ENCODE peak calls at places on chromosomes 12 and 14, in four cellular contexts. K, I, Q and F are unnamed samples.

GRCh38 chr12:122669397-122670070 is 33.6 kb downstream of the HCAR2 start:
- DNase-seq in Q (no peak), I (no peak), K (no peak), F (no peak)

GRCh38 chr14:57875296-57875695 is 9.4 kb upstream of the SLC35F4 start:
- DNase-seq in I (no peak), Q (no peak), K (no peak), F (no peak)

GRCh38 chr12:26919216-26919555 is 18.6 kb downstream of the INTS13 start:
- DNase-seq in K (no peak), I (no peak), Q (no peak), F (no peak)

GRCh38 chr14:20970983-20971704 is 15.9 kb downstream of the RNASE2 start:
- DNase-seq in I (peak), K (peak), Q (peak), F (peak)

GRCh38 chr12:122687091-122687490 is 16.1 kb downstream of the HCAR2 start:
- DNase-seq in I (no peak), Q (no peak), K (no peak), F (no peak)

GRCh38 chr14:71314717-71315116 is 407.5 kb downstream of the PCNX1 start:
- DNase-seq in K (no peak), I (no peak), Q (no peak), F (no peak)

GRCh38 chr14:50531595-50532501 is 521 bp downstream of the MAP4K5 start:
- DNase-seq in Q (peak), I (no peak), K (peak), F (no peak)

GRCh38 chr12:69966409-69966808 is 141.4 kb downstream of the MYRFL start:
- DNase-seq in I (no peak), K (no peak), Q (no peak), F (peak)

GRCh38 chr12:4308334-4308960 is 12.6 kb upstream of the TIGAR start:
- DNase-seq in K (no peak), Q (no peak), I (no peak), F (no peak)

GRCh38 chr12:110100315-110100970 is 23.7 kb upstream of the IFT81 start:
- DNase-seq in I (peak), Q (peak), K (peak), F (peak)

GRCh38 chr12:39887824-39888223 is 218.1 kb downstream of the SLC2A13 start:
- DNase-seq in I (no peak), Q (no peak), K (no peak), F (no peak)

GRCh38 chr14:23153891-23154796 is 29.3 kb downstream of the SLC7A8 start:
- DNase-seq in I (no peak), Q (peak), K (peak), F (no peak)

GRCh38 chr14:82445810-82446575 is 912.3 kb upstream of the SEL1L start:
- DNase-seq in K (no peak), Q (no peak), I (no peak), F (no peak)

GRCh38 chr14:59704054-59704453 is 127.4 kb upstream of the CCDC175 start:
- DNase-seq in I (no peak), Q (no peak), K (no peak), F (no peak)

GRCh38 chr14:35420036-35420811 is 15.7 kb upstream of the NFKBIA start:
- DNase-seq in I (no peak), K (no peak), Q (no peak), F (no peak)

GRCh38 chr14:68911594-68912227 is 67.4 kb downstream of the ACTN1 start:
- DNase-seq in K (peak), Q (peak), I (no peak), F (peak)

GRCh38 chr14:64938972-64939816 is 3.4 kb downstream of the GPX2 start:
- DNase-seq in K (no peak), Q (no peak), I (no peak), F (no peak)

GRCh38 chr12:30002677-30003076 is 218.9 kb upstream of the TMTC1 start:
- DNase-seq in K (no peak), Q (no peak), I (no peak), F (no peak)

GRCh38 chr12:29992366-29992765 is 208.6 kb upstream of the TMTC1 start:
- DNase-seq in Q (no peak), I (no peak), K (no peak), F (no peak)

GRCh38 chr12:29991924-29992323 is 208.2 kb upstream of the TMTC1 start:
- DNase-seq in I (no peak), K (no peak), Q (no peak), F (no peak)

GRCh38 chr12:30000401-30000800 is 216.7 kb upstream of the TMTC1 start:
- DNase-seq in Q (no peak), I (no peak), K (no peak), F (no peak)

GRCh38 chr12:29996993-29997392 is 213.3 kb upstream of the TMTC1 start:
- DNase-seq in K (no peak), I (no peak), Q (no peak), F (no peak)
- TF ChIP-seq CREM in K (no peak), I (no peak), Q (no peak), F (no peak)

DNA sequence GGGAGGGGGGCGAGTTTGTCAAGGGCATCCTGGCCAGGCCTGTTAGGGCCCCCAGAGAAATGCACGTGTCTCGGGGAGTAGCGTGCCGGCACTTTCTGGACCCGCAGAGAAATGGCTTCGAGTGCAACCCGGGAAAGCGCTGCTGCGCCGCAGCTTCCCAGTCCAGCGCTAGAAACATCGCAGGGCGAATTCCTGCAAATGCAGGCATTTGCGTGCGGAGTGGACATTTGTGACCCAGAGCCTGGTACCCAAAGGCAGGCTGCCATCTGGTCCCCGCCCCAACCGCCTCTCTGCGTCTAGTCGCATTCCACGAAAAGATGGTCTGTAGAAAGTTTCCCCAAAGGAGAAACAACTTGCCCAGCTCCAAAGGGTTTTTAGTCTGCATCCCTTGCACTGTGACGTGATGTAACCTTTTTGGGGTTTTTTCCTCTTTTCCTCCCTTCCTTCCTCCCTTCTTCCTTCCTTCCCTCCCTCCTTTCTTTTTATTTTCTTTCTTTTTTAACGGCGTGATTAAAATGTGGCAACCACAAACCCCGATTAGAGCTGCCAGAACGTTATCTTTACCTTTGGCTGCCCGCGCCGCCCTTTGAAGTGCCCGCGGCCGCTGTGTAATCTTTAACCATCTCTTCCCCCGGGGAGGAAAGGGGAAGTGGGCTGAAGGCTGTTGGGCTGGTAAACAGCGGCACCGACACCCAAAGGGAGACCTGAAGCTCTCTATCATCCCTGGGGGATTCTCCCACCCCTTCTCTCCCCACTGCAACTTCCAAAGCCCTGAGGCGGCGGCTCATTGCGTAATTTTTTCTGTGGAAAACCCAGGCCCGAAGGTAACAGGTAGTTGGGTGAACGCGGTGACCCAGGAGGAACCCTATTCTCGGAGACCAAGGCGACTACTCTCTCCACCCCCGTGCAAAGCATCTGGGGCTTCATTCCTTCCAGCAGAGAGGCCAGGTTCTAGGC is 1.1 kb downstream of the LGR5 start:
- DNase-seq in Q (peak), I (no peak), K (no peak), F (peak)
- TF ChIP-seq CREM in Q (no peak), I (no peak), K (no peak), F (peak)

GRCh38 chr14:79166171-79166570 is 996.0 kb downstream of the NRXN3 start:
- DNase-seq in Q (no peak), K (no peak), I (no peak), F (no peak)

GRCh38 chr14:79165460-79166080 is 995.4 kb downstream of the NRXN3 start:
- DNase-seq in K (no peak), Q (no peak), I (no peak), F (no peak)

GRCh38 chr14:79162833-79163232 is 992.7 kb downstream of the NRXN3 start:
- DNase-seq in I (no peak), K (no peak), Q (no peak), F (no peak)

GRCh38 chr14:79157369-79157768 is 987.2 kb downstream of the NRXN3 start:
- DNase-seq in I (no peak), K (no peak), Q (no peak), F (no peak)

GRCh38 chr14:79161576-79161975 is 991.4 kb downstream of the NRXN3 start:
- DNase-seq in I (no peak), Q (peak), K (no peak), F (no peak)
- TF ChIP-seq CREM in I (no peak), Q (no peak), K (no peak), F (no peak)

DNA sequence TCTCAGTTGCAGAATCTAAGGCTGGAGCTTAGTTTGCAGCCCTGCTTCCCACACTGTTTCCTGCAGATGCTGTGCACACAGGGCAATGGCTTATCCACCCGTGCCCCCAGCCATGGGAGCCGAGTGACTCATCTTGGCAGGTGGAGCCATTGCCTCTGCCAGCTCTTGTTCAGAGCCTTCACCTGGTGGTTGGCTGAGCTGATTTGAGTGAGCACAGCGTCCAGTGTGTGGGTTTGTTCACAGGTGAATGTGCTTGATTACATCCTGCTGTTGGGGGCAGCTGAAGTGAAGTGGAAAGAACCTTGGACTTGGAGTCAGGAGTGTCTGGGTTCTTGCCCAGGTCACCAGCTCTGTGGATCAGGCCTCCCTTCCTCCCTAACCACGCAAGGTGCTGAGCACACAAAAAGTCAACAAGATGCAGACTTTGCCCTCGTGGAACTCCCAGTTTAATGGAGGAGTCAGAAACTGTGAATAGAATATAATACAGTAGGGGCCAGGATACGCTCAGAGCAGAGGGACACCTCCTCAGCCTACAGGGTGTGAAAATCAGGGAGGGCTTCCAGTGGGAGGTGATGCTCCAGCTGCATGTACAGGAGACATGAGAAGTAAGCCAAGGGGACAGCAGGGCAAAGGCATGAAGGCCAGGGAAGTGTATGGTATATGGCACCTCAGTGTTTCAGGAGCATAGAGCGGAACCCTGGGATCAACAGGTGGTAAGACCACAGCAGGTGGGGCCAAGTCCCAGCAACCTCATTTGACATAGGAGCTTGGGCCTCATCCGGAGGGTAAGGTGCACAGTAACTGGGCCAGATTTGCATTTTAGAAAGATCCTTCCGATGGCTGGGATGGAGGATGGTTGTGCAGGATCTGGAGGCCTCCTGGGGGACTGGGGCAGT is 22.8 kb downstream of the JDP2 start:
- DNase-seq in I (no peak), K (no peak), Q (no peak), F (peak)
- TF ChIP-seq CREM in I (no peak), K (no peak), Q (no peak), F (no peak)

DNA sequence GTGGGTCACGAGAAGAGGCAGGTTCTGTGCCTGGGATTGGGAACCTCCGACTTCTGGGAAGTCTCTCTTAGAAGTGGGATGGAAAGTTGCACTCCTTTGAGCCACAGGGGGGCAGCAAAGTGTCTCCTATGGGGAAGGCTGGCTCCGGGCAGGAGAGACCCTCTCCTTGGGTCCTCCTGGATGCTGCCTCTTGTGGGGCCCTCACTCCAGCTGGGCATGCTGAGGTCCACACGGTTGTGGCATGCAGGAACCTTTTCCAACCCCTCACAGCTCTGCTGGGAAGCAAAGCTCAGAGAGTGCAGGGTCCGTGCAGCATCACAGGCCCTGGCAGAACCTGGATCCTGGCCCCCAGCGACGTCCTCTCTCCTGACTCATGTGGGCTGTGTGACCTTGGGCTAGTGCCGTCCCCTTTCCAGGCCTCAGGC is 17.4 kb downstream of the SDSL start:
- DNase-seq in K (peak), Q (peak), I (no peak), F (peak)
- TF ChIP-seq CREM in K (no peak), Q (no peak), I (no peak), F (no peak)

GRCh38 chr12:51368640-51369517 is 22.3 kb downstream of the GALNT6 start:
- DNase-seq in Q (peak), K (peak), I (peak), F (no peak)

GRCh38 chr12:51362307-51362706 is 15.8 kb upstream of the CELA1 start:
- DNase-seq in I (no peak), Q (no peak), K (no peak), F (peak)

GRCh38 chr12:51362747-51363342 is 16.4 kb upstream of the CELA1 start:
- DNase-seq in I (no peak), Q (no peak), K (peak), F (no peak)

GRCh38 chr12:51364026-51364425 is 17.5 kb upstream of the CELA1 start:
- DNase-seq in I (no peak), Q (no peak), K (no peak), F (no peak)

DNA sequence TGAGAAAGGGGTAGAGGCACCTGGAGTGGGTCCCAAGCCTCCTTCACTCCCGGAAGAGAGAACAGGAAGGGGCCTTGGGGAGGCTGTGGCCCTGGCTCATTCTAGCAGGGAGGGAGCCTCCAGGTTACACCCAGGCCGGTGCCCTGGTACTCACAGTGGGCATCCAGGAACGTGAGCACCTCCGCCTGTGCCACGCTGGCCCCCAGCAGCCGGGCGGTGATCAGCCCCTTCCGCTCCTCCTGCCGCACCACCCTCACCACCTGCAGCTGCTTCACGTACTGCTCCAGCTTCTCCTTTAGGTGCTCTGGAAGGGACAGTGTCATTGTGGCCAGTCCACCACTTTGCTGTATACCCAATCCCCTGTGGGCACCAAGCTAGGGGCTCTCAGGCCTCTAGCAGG is 18.8 kb upstream of the CELA1 start:
- DNase-seq in Q (no peak), I (no peak), K (no peak), F (no peak)
- TF ChIP-seq CREM in Q (no peak), I (no peak), K (no peak), F (no peak)